ENCODE peak calls at places on chromosome X, in nine cellular contexts. One of them, this sample, is unnamed.

GRCh38 chrX:109871489-109871888 is 131.4 kb upstream of the TMEM164 start:
- DNase-seq in NCI-H1092: no peak
- DNase-seq in GM23338: no peak
- DNase-seq in immature natural killer cell: no peak
- DNase-seq in tibial artery: no peak
- DNase-seq in cardiac muscle cell: no peak
- DNase-seq in T-cell: no peak
- DNase-seq in CD8-positive, alpha-beta memory T cell: no peak
- DNase-seq in glutamatergic neuron: no peak
- DNase-seq in this sample: no peak

GRCh38 chrX:136954930-136955329 is 74.4 kb upstream of the RBMX start:
- DNase-seq in NCI-H1092: no peak
- DNase-seq in GM23338: peak; percentile 21
- DNase-seq in immature natural killer cell: peak; percentile 9
- DNase-seq in tibial artery: no peak
- DNase-seq in cardiac muscle cell: peak; percentile 16
- DNase-seq in T-cell: no peak
- DNase-seq in CD8-positive, alpha-beta memory T cell: no peak
- DNase-seq in glutamatergic neuron: no peak
- DNase-seq in this sample: no peak

GRCh38 chrX:113514906-113515305 is 674.3 kb upstream of the AMOT start:
- DNase-seq in NCI-H1092: no peak
- DNase-seq in GM23338: peak; percentile 3
- DNase-seq in immature natural killer cell: no peak
- DNase-seq in tibial artery: no peak
- DNase-seq in cardiac muscle cell: peak; percentile 10
- DNase-seq in T-cell: no peak
- DNase-seq in CD8-positive, alpha-beta memory T cell: no peak
- DNase-seq in glutamatergic neuron: no peak
- DNase-seq in this sample: no peak

GRCh38 chrX:54178100-54178940 is 4.7 kb downstream of the FAM120C start:
- DNase-seq in NCI-H1092: no peak
- DNase-seq in GM23338: no peak
- DNase-seq in immature natural killer cell: no peak
- DNase-seq in tibial artery: no peak
- DNase-seq in cardiac muscle cell: no peak
- DNase-seq in T-cell: no peak
- DNase-seq in CD8-positive, alpha-beta memory T cell: no peak
- DNase-seq in glutamatergic neuron: no peak
- DNase-seq in this sample: no peak

GRCh38 chrX:19630228-19630627 is 114.9 kb upstream of the MAP3K15 start:
- DNase-seq in NCI-H1092: no peak
- DNase-seq in GM23338: no peak
- DNase-seq in immature natural killer cell: no peak
- DNase-seq in tibial artery: no peak
- DNase-seq in cardiac muscle cell: no peak
- DNase-seq in T-cell: no peak
- DNase-seq in CD8-positive, alpha-beta memory T cell: no peak
- DNase-seq in glutamatergic neuron: no peak
- DNase-seq in this sample: no peak

GRCh38 chrX:53284684-53285447 is 3.5 kb upstream of the IQSEC2 start:
- DNase-seq in NCI-H1092: peak; percentile 59
- DNase-seq in GM23338: peak; percentile 68
- DNase-seq in immature natural killer cell: peak; percentile 63
- DNase-seq in tibial artery: peak; percentile 36
- DNase-seq in cardiac muscle cell: peak; percentile 66
- DNase-seq in T-cell: peak; percentile 46
- DNase-seq in CD8-positive, alpha-beta memory T cell: peak; percentile 50
- DNase-seq in glutamatergic neuron: peak; percentile 69
- DNase-seq in this sample: peak; percentile 57

GRCh38 chrX:112945796-112946195 is 105.2 kb upstream of the AMOT start:
- DNase-seq in NCI-H1092: no peak
- DNase-seq in GM23338: no peak
- DNase-seq in immature natural killer cell: no peak
- DNase-seq in tibial artery: no peak
- DNase-seq in cardiac muscle cell: no peak
- DNase-seq in T-cell: no peak
- DNase-seq in CD8-positive, alpha-beta memory T cell: no peak
- DNase-seq in glutamatergic neuron: no peak
- DNase-seq in this sample: no peak

GRCh38 chrX:15497865-15498264 is 2.7 kb upstream of the BMX start:
- DNase-seq in NCI-H1092: peak; percentile 22
- DNase-seq in GM23338: peak; percentile 64
- DNase-seq in immature natural killer cell: peak; percentile 50
- DNase-seq in tibial artery: peak; percentile 24
- DNase-seq in cardiac muscle cell: peak; percentile 78
- DNase-seq in T-cell: peak; percentile 24
- DNase-seq in CD8-positive, alpha-beta memory T cell: peak; percentile 28
- DNase-seq in glutamatergic neuron: peak; percentile 65
- DNase-seq in this sample: peak; percentile 25

GRCh38 chrX:39309018-39309620 is 507.9 kb downstream of the MID1IP1 start:
- DNase-seq in NCI-H1092: no peak
- DNase-seq in GM23338: no peak
- DNase-seq in immature natural killer cell: no peak
- DNase-seq in tibial artery: no peak
- DNase-seq in cardiac muscle cell: no peak
- DNase-seq in T-cell: no peak
- DNase-seq in CD8-positive, alpha-beta memory T cell: peak; percentile 37
- DNase-seq in glutamatergic neuron: no peak
- DNase-seq in this sample: peak; percentile 69

GRCh38 chrX:70032797-70033196 is 16.9 kb downstream of the AWAT2 start:
- DNase-seq in NCI-H1092: no peak
- DNase-seq in GM23338: no peak
- DNase-seq in immature natural killer cell: no peak
- DNase-seq in tibial artery: no peak
- DNase-seq in cardiac muscle cell: no peak
- DNase-seq in T-cell: no peak
- DNase-seq in CD8-positive, alpha-beta memory T cell: no peak
- DNase-seq in glutamatergic neuron: no peak
- DNase-seq in this sample: no peak

GRCh38 chrX:9569875-9570274 is 105.0 kb downstream of the TBL1X start:
- DNase-seq in NCI-H1092: no peak
- DNase-seq in GM23338: no peak
- DNase-seq in immature natural killer cell: no peak
- DNase-seq in tibial artery: no peak
- DNase-seq in cardiac muscle cell: no peak
- DNase-seq in T-cell: no peak
- DNase-seq in CD8-positive, alpha-beta memory T cell: no peak
- DNase-seq in glutamatergic neuron: no peak
- DNase-seq in this sample: no peak

GRCh38 chrX:148499638-148500427 is 584 bp upstream of the AFF2 start:
- DNase-seq in NCI-H1092: no peak
- DNase-seq in GM23338: peak; percentile 8
- DNase-seq in immature natural killer cell: no peak
- DNase-seq in tibial artery: no peak
- DNase-seq in cardiac muscle cell: no peak
- DNase-seq in T-cell: no peak
- DNase-seq in CD8-positive, alpha-beta memory T cell: no peak
- DNase-seq in glutamatergic neuron: no peak
- DNase-seq in this sample: no peak

GRCh38 chrX:41335590-41336331 is 1.8 kb downstream of the DDX3X start:
- DNase-seq in NCI-H1092: no peak
- DNase-seq in GM23338: no peak
- DNase-seq in immature natural killer cell: no peak
- DNase-seq in tibial artery: no peak
- DNase-seq in cardiac muscle cell: no peak
- DNase-seq in T-cell: no peak
- DNase-seq in CD8-positive, alpha-beta memory T cell: no peak
- DNase-seq in glutamatergic neuron: no peak
- DNase-seq in this sample: no peak

GRCh38 chrX:40078489-40079288 is 19.1 kb downstream of the BCOR start:
- DNase-seq in NCI-H1092: no peak
- DNase-seq in GM23338: no peak
- DNase-seq in immature natural killer cell: no peak
- DNase-seq in tibial artery: no peak
- DNase-seq in cardiac muscle cell: no peak
- DNase-seq in T-cell: no peak
- DNase-seq in CD8-positive, alpha-beta memory T cell: no peak
- DNase-seq in glutamatergic neuron: peak; percentile 39
- DNase-seq in this sample: no peak

GRCh38 chrX:14641681-14642655 is 112.6 kb downstream of the GLRA2 start:
- DNase-seq in NCI-H1092: no peak
- DNase-seq in GM23338: no peak
- DNase-seq in immature natural killer cell: no peak
- DNase-seq in tibial artery: no peak
- DNase-seq in cardiac muscle cell: no peak
- DNase-seq in T-cell: no peak
- DNase-seq in CD8-positive, alpha-beta memory T cell: no peak
- DNase-seq in glutamatergic neuron: no peak
- DNase-seq in this sample: no peak

GRCh38 chrX:45851434-45851991 is 650.8 kb upstream of the DIPK2B start:
- DNase-seq in NCI-H1092: peak; percentile 30
- DNase-seq in GM23338: peak; percentile 83
- DNase-seq in immature natural killer cell: peak; percentile 26
- DNase-seq in tibial artery: no peak
- DNase-seq in cardiac muscle cell: peak; percentile 37
- DNase-seq in T-cell: peak; percentile 29
- DNase-seq in CD8-positive, alpha-beta memory T cell: peak; percentile 37
- DNase-seq in glutamatergic neuron: peak; percentile 58
- DNase-seq in this sample: peak; percentile 18

GRCh38 chrX:17376381-17377046 is 1.5 kb downstream of the NHS start:
- DNase-seq in NCI-H1092: peak; percentile 16
- DNase-seq in GM23338: peak; percentile 15
- DNase-seq in immature natural killer cell: no peak
- DNase-seq in tibial artery: peak; percentile 21
- DNase-seq in cardiac muscle cell: peak; percentile 8
- DNase-seq in T-cell: no peak
- DNase-seq in CD8-positive, alpha-beta memory T cell: no peak
- DNase-seq in glutamatergic neuron: peak; percentile 19
- DNase-seq in this sample: peak; percentile 20

GRCh38 chrX:46301903-46302302 is 243.3 kb downstream of the ZNF674 start:
- DNase-seq in NCI-H1092: no peak
- DNase-seq in GM23338: no peak
- DNase-seq in immature natural killer cell: no peak
- DNase-seq in tibial artery: no peak
- DNase-seq in cardiac muscle cell: no peak
- DNase-seq in T-cell: no peak
- DNase-seq in CD8-positive, alpha-beta memory T cell: no peak
- DNase-seq in glutamatergic neuron: no peak
- DNase-seq in this sample: no peak

GRCh38 chrX:10047133-10047532 is 80.0 kb downstream of the CLDN34 start:
- DNase-seq in NCI-H1092: no peak
- DNase-seq in GM23338: no peak
- DNase-seq in immature natural killer cell: no peak
- DNase-seq in tibial artery: no peak
- DNase-seq in cardiac muscle cell: no peak
- DNase-seq in T-cell: no peak
- DNase-seq in CD8-positive, alpha-beta memory T cell: no peak
- DNase-seq in glutamatergic neuron: no peak
- DNase-seq in this sample: no peak

GRCh38 chrX:19046343-19047215 is 62.7 kb upstream of the PHKA2 start:
- DNase-seq in NCI-H1092: no peak
- DNase-seq in GM23338: no peak
- DNase-seq in immature natural killer cell: no peak
- DNase-seq in tibial artery: no peak
- DNase-seq in cardiac muscle cell: no peak
- DNase-seq in T-cell: no peak
- DNase-seq in CD8-positive, alpha-beta memory T cell: no peak
- DNase-seq in glutamatergic neuron: no peak
- DNase-seq in this sample: no peak

GRCh38 chrX:74925210-74926088 is at the start of gene NEXMIF:
- DNase-seq in NCI-H1092: peak; percentile 65
- DNase-seq in GM23338: peak; percentile 69
- DNase-seq in immature natural killer cell: no peak
- DNase-seq in tibial artery: no peak
- DNase-seq in cardiac muscle cell: peak; percentile 70
- DNase-seq in T-cell: no peak
- DNase-seq in CD8-positive, alpha-beta memory T cell: peak; percentile 44
- DNase-seq in glutamatergic neuron: peak; percentile 62
- DNase-seq in this sample: peak; percentile 12

GRCh38 chrX:49053223-49054072 is 5.4 kb upstream of the CCDC120 start:
- DNase-seq in NCI-H1092: peak; percentile 89
- DNase-seq in GM23338: peak; percentile 85
- DNase-seq in immature natural killer cell: peak; percentile 65
- DNase-seq in tibial artery: no peak
- DNase-seq in cardiac muscle cell: peak; percentile 89
- DNase-seq in T-cell: peak; percentile 53
- DNase-seq in CD8-positive, alpha-beta memory T cell: peak; percentile 50
- DNase-seq in glutamatergic neuron: peak; percentile 82
- DNase-seq in this sample: peak; percentile 58

GRCh38 chrX:46433892-46434291 is 111.3 kb downstream of the ZNF674 start:
- DNase-seq in NCI-H1092: no peak
- DNase-seq in GM23338: no peak
- DNase-seq in immature natural killer cell: no peak
- DNase-seq in tibial artery: no peak
- DNase-seq in cardiac muscle cell: no peak
- DNase-seq in T-cell: no peak
- DNase-seq in CD8-positive, alpha-beta memory T cell: no peak
- DNase-seq in glutamatergic neuron: no peak
- DNase-seq in this sample: no peak

GRCh38 chrX:44775726-44776125 is 68.1 kb upstream of the DUSP21 start:
- DNase-seq in NCI-H1092: no peak
- DNase-seq in GM23338: no peak
- DNase-seq in immature natural killer cell: no peak
- DNase-seq in tibial artery: no peak
- DNase-seq in cardiac muscle cell: no peak
- DNase-seq in T-cell: no peak
- DNase-seq in CD8-positive, alpha-beta memory T cell: no peak
- DNase-seq in glutamatergic neuron: no peak
- DNase-seq in this sample: no peak

GRCh38 chrX:3052864-3053263 is 11.6 kb downstream of the ARSF start:
- DNase-seq in NCI-H1092: no peak
- DNase-seq in GM23338: no peak
- DNase-seq in immature natural killer cell: no peak
- DNase-seq in tibial artery: no peak
- DNase-seq in cardiac muscle cell: no peak
- DNase-seq in T-cell: no peak
- DNase-seq in CD8-positive, alpha-beta memory T cell: no peak
- DNase-seq in glutamatergic neuron: no peak
- DNase-seq in this sample: no peak

GRCh38 chrX:130245441-130245840 is 23.3 kb downstream of the ZNF280C start:
- DNase-seq in NCI-H1092: no peak
- DNase-seq in GM23338: no peak
- DNase-seq in immature natural killer cell: no peak
- DNase-seq in tibial artery: no peak
- DNase-seq in cardiac muscle cell: no peak
- DNase-seq in T-cell: no peak
- DNase-seq in CD8-positive, alpha-beta memory T cell: no peak
- DNase-seq in glutamatergic neuron: no peak
- DNase-seq in this sample: no peak

GRCh38 chrX:56382278-56382677 is 150.1 kb downstream of the KLF8 start:
- DNase-seq in NCI-H1092: no peak
- DNase-seq in GM23338: no peak
- DNase-seq in immature natural killer cell: no peak
- DNase-seq in tibial artery: no peak
- DNase-seq in cardiac muscle cell: no peak
- DNase-seq in T-cell: no peak
- DNase-seq in CD8-positive, alpha-beta memory T cell: no peak
- DNase-seq in glutamatergic neuron: no peak
- DNase-seq in this sample: no peak

GRCh38 chrX:130216312-130216711 is 44.5 kb downstream of the RAB33A start:
- DNase-seq in NCI-H1092: no peak
- DNase-seq in GM23338: no peak
- DNase-seq in immature natural killer cell: no peak
- DNase-seq in tibial artery: no peak
- DNase-seq in cardiac muscle cell: no peak
- DNase-seq in T-cell: no peak
- DNase-seq in CD8-positive, alpha-beta memory T cell: no peak
- DNase-seq in glutamatergic neuron: no peak
- DNase-seq in this sample: no peak

GRCh38 chrX:43141885-43142284 is 363.9 kb upstream of the PPP1R2C start:
- DNase-seq in NCI-H1092: no peak
- DNase-seq in GM23338: no peak
- DNase-seq in immature natural killer cell: no peak
- DNase-seq in tibial artery: no peak
- DNase-seq in cardiac muscle cell: peak; percentile 84
- DNase-seq in T-cell: no peak
- DNase-seq in CD8-positive, alpha-beta memory T cell: no peak
- DNase-seq in glutamatergic neuron: no peak
- DNase-seq in this sample: no peak

GRCh38 chrX:132270699-132271098 is 51.5 kb upstream of the RAP2C start:
- DNase-seq in NCI-H1092: no peak
- DNase-seq in GM23338: no peak
- DNase-seq in immature natural killer cell: no peak
- DNase-seq in tibial artery: peak; percentile 75
- DNase-seq in cardiac muscle cell: no peak
- DNase-seq in T-cell: no peak
- DNase-seq in CD8-positive, alpha-beta memory T cell: no peak
- DNase-seq in glutamatergic neuron: no peak
- DNase-seq in this sample: peak; percentile 94

GRCh38 chrX:7346021-7346420 is 198.1 kb upstream of the PUDP start:
- DNase-seq in NCI-H1092: no peak
- DNase-seq in GM23338: no peak
- DNase-seq in immature natural killer cell: no peak
- DNase-seq in tibial artery: no peak
- DNase-seq in cardiac muscle cell: no peak
- DNase-seq in T-cell: no peak
- DNase-seq in CD8-positive, alpha-beta memory T cell: no peak
- DNase-seq in glutamatergic neuron: no peak
- DNase-seq in this sample: no peak